ENCODE peak calls at places on chromosomes 16 and 17, in nine cellular contexts. F, K, H, U, Y, G, B, Q and X are unnamed samples.

GRCh38 chr16:2969545-2970521 is 685 bp downstream of the PAQR4 start:
- DNase-seq in F (peak; percentile 41), K (peak; percentile 42), H (peak; percentile 85), U (peak; percentile 73), Y (peak; percentile 73), G (peak; percentile 89), B (peak; percentile 80), Q (peak; percentile 90), X (peak; percentile 59)

GRCh38 chr16:87669672-87670071 is 67.4 kb downstream of the JPH3 start:
- DNase-seq in F (no peak), K (no peak), H (no peak), U (no peak), Y (no peak), G (no peak), B (no peak), Q (no peak), X (no peak)

GRCh38 chr17:7440113-7440822 is 956 bp downstream of the FGF11 start:
- DNase-seq in F (no peak), K (peak; percentile 58), H (peak; percentile 73), U (peak; percentile 44), Y (peak; percentile 36), G (no peak), B (peak; percentile 31), Q (peak; percentile 60), X (peak; percentile 72)

GRCh38 chr17:38825762-38826247 is 684 bp upstream of the CWC25 start:
- DNase-seq in F (no peak), K (no peak), H (no peak), U (no peak), Y (no peak), G (no peak), B (no peak), Q (no peak), X (no peak)

GRCh38 chr16:81889896-81890634 is 111.0 kb downstream of the PLCG2 start:
- DNase-seq in F (peak; percentile 46), K (peak; percentile 65), H (peak; percentile 69), U (peak; percentile 51), Y (peak; percentile 63), G (peak; percentile 31), B (peak; percentile 65), Q (peak; percentile 87), X (peak; percentile 82)

GRCh38 chr16:24539850-24540484 is 601 bp downstream of the RBBP6 start:
- DNase-seq in F (peak; percentile 61), K (no peak), H (peak; percentile 52), U (peak; percentile 3), Y (peak; percentile 55), G (peak; percentile 59), B (peak; percentile 81), Q (no peak), X (peak; percentile 73)

GRCh38 chr16:79265701-79266100 is 334.8 kb downstream of the MAF start:
- DNase-seq in F (no peak), K (no peak), H (no peak), U (no peak), Y (no peak), G (no peak), B (no peak), Q (no peak), X (no peak)

GRCh38 chr17:10135539-10136257 is 62.7 kb downstream of the GAS7 start:
- DNase-seq in F (no peak), K (no peak), H (no peak), U (no peak), Y (peak; percentile 60), G (no peak), B (peak; percentile 91), Q (no peak), X (peak; percentile 54)

GRCh38 chr17:50139950-50140885 is 10.3 kb upstream of the SAMD14 start:
- DNase-seq in F (peak; percentile 68), K (no peak), H (peak; percentile 75), U (peak; percentile 57), Y (peak; percentile 88), G (peak; percentile 48), B (peak; percentile 87), Q (peak; percentile 94), X (peak; percentile 79)

GRCh38 chr17:70310251-70310672 is 140.9 kb downstream of the KCNJ2 start:
- DNase-seq in F (peak; percentile 89), K (no peak), H (no peak), U (no peak), Y (no peak), G (no peak), B (peak; percentile 27), Q (peak; percentile 6), X (no peak)

GRCh38 chr17:75778861-75779249 is 5.8 kb upstream of the UNK start:
- DNase-seq in F (no peak), K (no peak), H (peak; percentile 82), U (no peak), Y (peak; percentile 78), G (peak; percentile 74), B (no peak), Q (no peak), X (no peak)

GRCh38 chr16:68548947-68549346 is 9.9 kb downstream of the ZFP90 start:
- DNase-seq in F (peak; percentile 16), K (no peak), H (no peak), U (no peak), Y (no peak), G (no peak), B (no peak), Q (no peak), X (no peak)

GRCh38 chr17:63525190-63525946 is 2.2 kb downstream of the KCNH6 start:
- DNase-seq in F (no peak), K (no peak), H (no peak), U (no peak), Y (no peak), G (no peak), B (no peak), Q (peak; percentile 13), X (no peak)

GRCh38 chr16:67398546-67399217 is 5.4 kb upstream of the TPPP3 start:
- DNase-seq in F (no peak), K (no peak), H (no peak), U (no peak), Y (no peak), G (no peak), B (no peak), Q (no peak), X (no peak)

GRCh38 chr17:27797390-27798091 is 2.8 kb downstream of the NOS2 start:
- DNase-seq in F (no peak), K (no peak), H (no peak), U (no peak), Y (peak; percentile 67), G (no peak), B (no peak), Q (no peak), X (no peak)

GRCh38 chr17:27793906-27794380 is 6.4 kb downstream of the NOS2 start:
- DNase-seq in F (no peak), K (no peak), H (no peak), U (no peak), Y (no peak), G (no peak), B (no peak), Q (no peak), X (no peak)

GRCh38 chr17:27788919-27789318 is 11.4 kb downstream of the NOS2 start:
- DNase-seq in F (no peak), K (no peak), H (no peak), U (no peak), Y (no peak), G (no peak), B (no peak), Q (no peak), X (no peak)

GRCh38 chr17:27792095-27792494 is 8.2 kb downstream of the NOS2 start:
- DNase-seq in F (no peak), K (no peak), H (no peak), U (no peak), Y (no peak), G (no peak), B (no peak), Q (no peak), X (no peak)

DNA sequence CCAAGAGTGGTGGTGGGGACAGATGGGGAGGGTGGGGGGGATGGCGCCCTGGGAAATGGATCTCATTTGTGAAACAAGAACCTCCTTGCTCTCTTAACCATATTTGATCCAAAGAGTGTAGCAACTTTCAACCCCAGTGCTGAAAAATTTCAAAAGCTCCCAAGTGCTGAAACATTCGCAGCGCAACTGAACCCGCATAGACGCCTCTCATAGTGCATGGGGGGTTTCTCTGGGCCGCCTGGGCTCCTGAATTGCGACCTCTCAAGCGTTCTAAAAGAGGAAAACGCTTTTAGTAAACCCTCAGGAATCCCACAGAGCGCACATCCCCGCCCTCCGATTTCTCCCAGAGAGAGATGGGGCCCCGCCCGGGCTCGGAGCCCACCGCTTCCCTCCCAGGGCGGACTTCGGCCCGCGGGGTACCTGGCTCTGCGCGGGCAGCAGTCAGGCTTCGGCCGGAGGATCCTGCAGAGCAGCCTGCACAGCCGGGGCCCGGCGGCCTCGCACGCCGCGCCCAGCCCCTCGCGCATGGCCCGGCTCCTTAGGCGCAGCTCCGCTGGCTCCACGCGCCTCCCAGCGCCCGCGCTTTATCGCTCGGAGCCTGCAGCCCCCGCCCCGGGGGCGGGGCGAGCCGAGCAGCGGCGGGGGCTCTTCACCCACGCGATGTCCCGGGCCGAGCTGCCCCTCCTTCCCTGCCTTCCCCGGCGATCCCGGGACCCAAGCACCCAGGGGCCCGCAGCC is 7.0 kb downstream of the NOS2 start:
- DNase-seq in F (peak; percentile 21), K (peak; percentile 44), H (peak; percentile 80), U (peak; percentile 8), Y (peak; percentile 54), G (no peak), B (peak; percentile 19), Q (peak; percentile 44), X (peak; percentile 32)
- H3K4me3 ChIP-seq in F (no peak overlapping the region), K (peak overlapping the region; percentile 69), H (peak overlapping the region; percentile 51), U (no peak overlapping the region), Y (peak overlapping the region; percentile 14), G (no peak overlapping the region), B (peak overlapping the region; percentile 49), Q (no peak overlapping the region), X (peak overlapping the region; percentile 63)

GRCh38 chr17:78322858-78323455 is 36.9 kb downstream of the SOCS3 start:
- DNase-seq in F (no peak), K (no peak), H (no peak), U (no peak), Y (no peak), G (no peak), B (peak; percentile 77), Q (no peak), X (no peak)
- H3K9ac ChIP-seq in F (peak overlapping the region; percentile 32), K (no peak overlapping the region), H (no peak overlapping the region), U (no peak overlapping the region), Y (peak overlapping the region; percentile 46), G (no peak overlapping the region), B (peak overlapping the region; percentile 66), Q (no peak overlapping the region), X (peak overlapping the region; percentile 89)

DNA sequence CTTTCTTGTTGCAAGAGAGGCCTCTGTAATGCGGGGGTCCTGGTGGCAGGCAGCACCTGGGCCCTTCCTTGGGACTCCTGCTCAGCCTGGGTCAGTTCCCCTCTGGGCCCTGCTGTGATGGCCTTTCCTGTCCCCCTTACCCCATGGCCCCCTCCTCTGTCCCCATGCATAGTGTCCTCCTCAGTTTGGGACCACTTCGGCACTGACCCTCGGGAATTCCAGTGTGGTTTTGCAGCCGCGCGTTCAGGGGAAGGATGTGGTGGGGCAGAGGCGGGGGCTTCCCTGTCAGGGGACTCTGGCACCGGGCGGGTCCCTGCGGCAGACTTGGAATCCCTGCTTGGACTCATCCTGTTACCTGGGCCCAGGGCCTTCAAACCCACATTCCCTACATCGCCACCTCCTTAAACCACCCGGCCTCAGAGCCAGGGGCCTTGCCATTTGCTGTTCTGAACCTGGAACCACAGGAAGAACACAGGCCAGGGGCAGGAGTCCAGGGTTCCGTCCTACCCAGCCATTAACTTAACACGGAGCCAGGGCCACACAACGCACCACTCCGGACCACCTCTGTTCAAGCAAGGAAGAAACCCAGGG is 31.4 kb upstream of the EIF1 start:
- DNase-seq in F (no peak), K (no peak), H (no peak), U (peak; percentile 35), Y (no peak), G (no peak), B (no peak), Q (no peak), X (no peak)
- H3K4me1 ChIP-seq in F (no peaks in the 10 kb centered on the region), K (no peaks in the 10 kb centered on the region), H (peaks cover 13% of the 10 kb centered on the region), U (peaks cover 77% of the 10 kb centered on the region), Y (peaks cover 23% of the 10 kb centered on the region), G (peaks cover 7% of the 10 kb centered on the region), B (no peaks in the 10 kb centered on the region), Q (no peaks in the 10 kb centered on the region), X (no peaks in the 10 kb centered on the region)

GRCh38 chr16:88974641-88975215 is 2.3 kb downstream of the CBFA2T3 start:
- DNase-seq in F (no peak), K (no peak), H (no peak), U (no peak), Y (no peak), G (no peak), B (no peak), Q (no peak), X (no peak)
- H3K4me3 ChIP-seq in F (no peak overlapping the region), K (no peak overlapping the region), H (no peak overlapping the region), U (no peak overlapping the region), Y (no peak overlapping the region), G (peak overlapping the region; percentile 79), B (no peak overlapping the region), Q (no peak overlapping the region), X (no peak overlapping the region)